ENCODE peak calls at places on chromosomes 3 and 15, in five cellular contexts. One of them, this sample, is unnamed.
A peak's percentile ranks its signal among the peaks of the same experiment; 100 is the strongest.

GRCh38 chr15:45604321-45604720 is 17.1 kb downstream of the BLOC1S6 start:
- DNase-seq in cardiac fibroblast: no peak
- DNase-seq in activated CD8-positive, alpha-beta T cell treated with anti-CD3 and anti-CD28 coated beads for 36 hours: no peak
- DNase-seq in brain microvascular endothelial cell: no peak
- DNase-seq in Peyer's patch: no peak
- DNase-seq in this sample: no peak

GRCh38 chr3:150370129-150370602 is 37.9 kb upstream of the TSC22D2 start:
- DNase-seq in cardiac fibroblast: peak; percentile 96
- DNase-seq in activated CD8-positive, alpha-beta T cell treated with anti-CD3 and anti-CD28 coated beads for 36 hours: no peak
- DNase-seq in brain microvascular endothelial cell: peak; percentile 97
- DNase-seq in Peyer's patch: no peak
- DNase-seq in this sample: no peak

GRCh38 chr3:53796161-53796560 is 50.1 kb downstream of the CHDH start:
- DNase-seq in cardiac fibroblast: no peak
- DNase-seq in activated CD8-positive, alpha-beta T cell treated with anti-CD3 and anti-CD28 coated beads for 36 hours: no peak
- DNase-seq in brain microvascular endothelial cell: no peak
- DNase-seq in Peyer's patch: no peak
- DNase-seq in this sample: no peak

GRCh38 chr15:83379574-83379973 is 67.6 kb upstream of the SH3GL3 start:
- DNase-seq in cardiac fibroblast: no peak
- DNase-seq in activated CD8-positive, alpha-beta T cell treated with anti-CD3 and anti-CD28 coated beads for 36 hours: no peak
- DNase-seq in brain microvascular endothelial cell: no peak
- DNase-seq in Peyer's patch: no peak
- DNase-seq in this sample: no peak

GRCh38 chr15:31327674-31328424 is 1.2 kb downstream of the KLF13 start:
- DNase-seq in cardiac fibroblast: peak; percentile 63
- DNase-seq in activated CD8-positive, alpha-beta T cell treated with anti-CD3 and anti-CD28 coated beads for 36 hours: peak; percentile 61
- DNase-seq in brain microvascular endothelial cell: no peak
- DNase-seq in Peyer's patch: peak; percentile 78
- DNase-seq in this sample: peak; percentile 63

GRCh38 chr3:32759342-32759741 is 58.5 kb upstream of the TRIM71 start:
- DNase-seq in cardiac fibroblast: no peak
- DNase-seq in activated CD8-positive, alpha-beta T cell treated with anti-CD3 and anti-CD28 coated beads for 36 hours: no peak
- DNase-seq in brain microvascular endothelial cell: no peak
- DNase-seq in Peyer's patch: no peak
- DNase-seq in this sample: no peak

GRCh38 chr3:140270329-140270728 is 335.3 kb downstream of the CLSTN2 start:
- DNase-seq in cardiac fibroblast: no peak
- DNase-seq in activated CD8-positive, alpha-beta T cell treated with anti-CD3 and anti-CD28 coated beads for 36 hours: no peak
- DNase-seq in brain microvascular endothelial cell: no peak
- DNase-seq in Peyer's patch: no peak
- DNase-seq in this sample: no peak

GRCh38 chr3:188286087-188286513 is 132.1 kb downstream of the LPP start:
- DNase-seq in cardiac fibroblast: peak; percentile 95
- DNase-seq in activated CD8-positive, alpha-beta T cell treated with anti-CD3 and anti-CD28 coated beads for 36 hours: no peak
- DNase-seq in brain microvascular endothelial cell: peak; percentile 97
- DNase-seq in Peyer's patch: no peak
- DNase-seq in this sample: no peak

GRCh38 chr3:147613710-147614109 is 204.5 kb downstream of the ZIC1 start:
- DNase-seq in cardiac fibroblast: no peak
- DNase-seq in activated CD8-positive, alpha-beta T cell treated with anti-CD3 and anti-CD28 coated beads for 36 hours: no peak
- DNase-seq in brain microvascular endothelial cell: no peak
- DNase-seq in Peyer's patch: no peak
- DNase-seq in this sample: peak; percentile 8

GRCh38 chr3:125353128-125353527 is 22.0 kb downstream of the ZNF148 start:
- DNase-seq in cardiac fibroblast: no peak
- DNase-seq in activated CD8-positive, alpha-beta T cell treated with anti-CD3 and anti-CD28 coated beads for 36 hours: no peak
- DNase-seq in brain microvascular endothelial cell: no peak
- DNase-seq in Peyer's patch: no peak
- DNase-seq in this sample: no peak

GRCh38 chr15:26318689-26319088 is 454.2 kb downstream of the GABRB3 start:
- DNase-seq in cardiac fibroblast: no peak
- DNase-seq in activated CD8-positive, alpha-beta T cell treated with anti-CD3 and anti-CD28 coated beads for 36 hours: no peak
- DNase-seq in brain microvascular endothelial cell: no peak
- DNase-seq in Peyer's patch: no peak
- DNase-seq in this sample: no peak

GRCh38 chr3:183966361-183966791 is 51.3 kb downstream of the ABCC5 start:
- DNase-seq in cardiac fibroblast: no peak
- DNase-seq in activated CD8-positive, alpha-beta T cell treated with anti-CD3 and anti-CD28 coated beads for 36 hours: no peak
- DNase-seq in brain microvascular endothelial cell: no peak
- DNase-seq in Peyer's patch: no peak
- DNase-seq in this sample: no peak

GRCh38 chr3:71708478-71709098 is 16.6 kb downstream of the EIF4E3 start:
- DNase-seq in cardiac fibroblast: no peak
- DNase-seq in activated CD8-positive, alpha-beta T cell treated with anti-CD3 and anti-CD28 coated beads for 36 hours: no peak
- DNase-seq in brain microvascular endothelial cell: no peak
- DNase-seq in Peyer's patch: no peak
- DNase-seq in this sample: no peak

GRCh38 chr15:63969652-63970421 is 76.4 kb downstream of the DAPK2 start:
- DNase-seq in cardiac fibroblast: peak; percentile 14
- DNase-seq in activated CD8-positive, alpha-beta T cell treated with anti-CD3 and anti-CD28 coated beads for 36 hours: no peak
- DNase-seq in brain microvascular endothelial cell: no peak
- DNase-seq in Peyer's patch: no peak
- DNase-seq in this sample: no peak

GRCh38 chr3:50490438-50490970 is 12.9 kb downstream of the CACNA2D2 start:
- DNase-seq in cardiac fibroblast: no peak
- DNase-seq in activated CD8-positive, alpha-beta T cell treated with anti-CD3 and anti-CD28 coated beads for 36 hours: no peak
- DNase-seq in brain microvascular endothelial cell: no peak
- DNase-seq in Peyer's patch: no peak
- DNase-seq in this sample: no peak

GRCh38 chr15:101384276-101384675 is 89.2 kb upstream of the SNRPA1 start:
- DNase-seq in cardiac fibroblast: no peak
- DNase-seq in activated CD8-positive, alpha-beta T cell treated with anti-CD3 and anti-CD28 coated beads for 36 hours: no peak
- DNase-seq in brain microvascular endothelial cell: no peak
- DNase-seq in Peyer's patch: no peak
- DNase-seq in this sample: no peak

GRCh38 chr3:186879776-186880175 is 37.3 kb downstream of the ADIPOQ start:
- DNase-seq in cardiac fibroblast: no peak
- DNase-seq in activated CD8-positive, alpha-beta T cell treated with anti-CD3 and anti-CD28 coated beads for 36 hours: no peak
- DNase-seq in brain microvascular endothelial cell: no peak
- DNase-seq in Peyer's patch: no peak
- DNase-seq in this sample: no peak

GRCh38 chr3:138434875-138435772 is 708 bp downstream of the ESYT3 start:
- DNase-seq in cardiac fibroblast: no peak
- DNase-seq in activated CD8-positive, alpha-beta T cell treated with anti-CD3 and anti-CD28 coated beads for 36 hours: peak; percentile 14
- DNase-seq in brain microvascular endothelial cell: no peak
- DNase-seq in Peyer's patch: no peak
- DNase-seq in this sample: no peak

GRCh38 chr3:112378989-112379692 is 46.2 kb downstream of the CD200 start:
- DNase-seq in cardiac fibroblast: peak; percentile 97
- DNase-seq in activated CD8-positive, alpha-beta T cell treated with anti-CD3 and anti-CD28 coated beads for 36 hours: no peak
- DNase-seq in brain microvascular endothelial cell: peak; percentile 92
- DNase-seq in Peyer's patch: no peak
- DNase-seq in this sample: no peak

GRCh38 chr15:68658641-68659358 is 80.0 kb downstream of the CORO2B start:
- DNase-seq in cardiac fibroblast: no peak
- DNase-seq in activated CD8-positive, alpha-beta T cell treated with anti-CD3 and anti-CD28 coated beads for 36 hours: no peak
- DNase-seq in brain microvascular endothelial cell: no peak
- DNase-seq in Peyer's patch: no peak
- DNase-seq in this sample: no peak

GRCh38 chr3:174710622-174711021 is 148.5 kb upstream of the NAALADL2 start:
- DNase-seq in cardiac fibroblast: peak; percentile 34
- DNase-seq in activated CD8-positive, alpha-beta T cell treated with anti-CD3 and anti-CD28 coated beads for 36 hours: no peak
- DNase-seq in brain microvascular endothelial cell: peak; percentile 1
- DNase-seq in Peyer's patch: no peak
- DNase-seq in this sample: no peak

GRCh38 chr15:63371297-63371918 is 10.2 kb downstream of the CA12 start:
- DNase-seq in cardiac fibroblast: peak; percentile 70
- DNase-seq in activated CD8-positive, alpha-beta T cell treated with anti-CD3 and anti-CD28 coated beads for 36 hours: no peak
- DNase-seq in brain microvascular endothelial cell: peak; percentile 53
- DNase-seq in Peyer's patch: no peak
- DNase-seq in this sample: no peak

GRCh38 chr3:120093923-120094775 is at the start of gene GSK3B:
- DNase-seq in cardiac fibroblast: no peak
- DNase-seq in activated CD8-positive, alpha-beta T cell treated with anti-CD3 and anti-CD28 coated beads for 36 hours: peak; percentile 83
- DNase-seq in brain microvascular endothelial cell: peak; percentile 72
- DNase-seq in Peyer's patch: peak; percentile 99
- DNase-seq in this sample: peak; percentile 55

GRCh38 chr15:90808517-90808939 is 59.9 kb upstream of the FURIN start:
- DNase-seq in cardiac fibroblast: no peak
- DNase-seq in activated CD8-positive, alpha-beta T cell treated with anti-CD3 and anti-CD28 coated beads for 36 hours: no peak
- DNase-seq in brain microvascular endothelial cell: no peak
- DNase-seq in Peyer's patch: no peak
- DNase-seq in this sample: no peak

GRCh38 chr3:50321844-50322385 is 630 bp downstream of the HYAL2 start:
- DNase-seq in cardiac fibroblast: no peak
- DNase-seq in activated CD8-positive, alpha-beta T cell treated with anti-CD3 and anti-CD28 coated beads for 36 hours: no peak
- DNase-seq in brain microvascular endothelial cell: no peak
- DNase-seq in Peyer's patch: no peak
- DNase-seq in this sample: no peak

GRCh38 chr3:44509985-44510360 is 32.5 kb upstream of the ZNF445 start:
- DNase-seq in cardiac fibroblast: peak; percentile 8
- DNase-seq in activated CD8-positive, alpha-beta T cell treated with anti-CD3 and anti-CD28 coated beads for 36 hours: no peak
- DNase-seq in brain microvascular endothelial cell: peak; percentile 2
- DNase-seq in Peyer's patch: peak; percentile 40
- DNase-seq in this sample: peak; percentile 39

GRCh38 chr15:66838671-66839239 is 136.7 kb downstream of the SMAD6 start:
- DNase-seq in cardiac fibroblast: peak; percentile 71
- DNase-seq in activated CD8-positive, alpha-beta T cell treated with anti-CD3 and anti-CD28 coated beads for 36 hours: no peak
- DNase-seq in brain microvascular endothelial cell: peak; percentile 51
- DNase-seq in Peyer's patch: no peak
- DNase-seq in this sample: no peak
- TF ChIP-seq CTCF in cardiac fibroblast: peak; percentile 81
- TF ChIP-seq CTCF in activated CD8-positive, alpha-beta T cell treated with anti-CD3 and anti-CD28 coated beads for 36 hours: peak; percentile 44
- TF ChIP-seq CTCF in brain microvascular endothelial cell: peak; percentile 80
- TF ChIP-seq CTCF in Peyer's patch: peak; percentile 35
- TF ChIP-seq CTCF in this sample: no peak

GRCh38 chr3:47162695-47163022 is 1.3 kb downstream of the SETD2 start:
- DNase-seq in cardiac fibroblast: no peak
- DNase-seq in activated CD8-positive, alpha-beta T cell treated with anti-CD3 and anti-CD28 coated beads for 36 hours: no peak
- DNase-seq in brain microvascular endothelial cell: peak; percentile 13
- DNase-seq in Peyer's patch: no peak
- DNase-seq in this sample: no peak

GRCh38 chr3:47161983-47162694 is 1.8 kb downstream of the SETD2 start:
- DNase-seq in cardiac fibroblast: no peak
- DNase-seq in activated CD8-positive, alpha-beta T cell treated with anti-CD3 and anti-CD28 coated beads for 36 hours: no peak
- DNase-seq in brain microvascular endothelial cell: no peak
- DNase-seq in Peyer's patch: no peak
- DNase-seq in this sample: peak; percentile 23

GRCh38 chr3:47163023-47163989 is 607 bp downstream of the SETD2 start:
- DNase-seq in cardiac fibroblast: peak; percentile 37
- DNase-seq in activated CD8-positive, alpha-beta T cell treated with anti-CD3 and anti-CD28 coated beads for 36 hours: peak; percentile 65
- DNase-seq in brain microvascular endothelial cell: peak; percentile 9
- DNase-seq in Peyer's patch: peak; percentile 45
- DNase-seq in this sample: peak; percentile 52

GRCh38 chr3:47159820-47160219 is 4.1 kb downstream of the SETD2 start:
- DNase-seq in cardiac fibroblast: no peak
- DNase-seq in activated CD8-positive, alpha-beta T cell treated with anti-CD3 and anti-CD28 coated beads for 36 hours: no peak
- DNase-seq in brain microvascular endothelial cell: no peak
- DNase-seq in Peyer's patch: no peak
- DNase-seq in this sample: no peak

GRCh38 chr3:47163990-47164848 is at the start of gene SETD2:
- DNase-seq in cardiac fibroblast: peak; percentile 95
- DNase-seq in activated CD8-positive, alpha-beta T cell treated with anti-CD3 and anti-CD28 coated beads for 36 hours: peak; percentile 92
- DNase-seq in brain microvascular endothelial cell: peak; percentile 80
- DNase-seq in Peyer's patch: peak; percentile 88
- DNase-seq in this sample: peak; percentile 93
- TF ChIP-seq CTCF in cardiac fibroblast: peak; percentile 16
- TF ChIP-seq CTCF in activated CD8-positive, alpha-beta T cell treated with anti-CD3 and anti-CD28 coated beads for 36 hours: peak; percentile 51
- TF ChIP-seq CTCF in brain microvascular endothelial cell: peak; percentile 38
- TF ChIP-seq CTCF in Peyer's patch: peak; percentile 35
- TF ChIP-seq CTCF in this sample: peak; percentile 85

GRCh38 chr15:66027268-66027806 is 158.0 kb downstream of the RAB11A start:
- DNase-seq in cardiac fibroblast: no peak
- DNase-seq in activated CD8-positive, alpha-beta T cell treated with anti-CD3 and anti-CD28 coated beads for 36 hours: peak; percentile 3
- DNase-seq in brain microvascular endothelial cell: no peak
- DNase-seq in Peyer's patch: no peak
- DNase-seq in this sample: no peak

GRCh38 chr15:66024998-66025397 is 155.7 kb downstream of the RAB11A start:
- DNase-seq in cardiac fibroblast: peak; percentile 12
- DNase-seq in activated CD8-positive, alpha-beta T cell treated with anti-CD3 and anti-CD28 coated beads for 36 hours: no peak
- DNase-seq in brain microvascular endothelial cell: no peak
- DNase-seq in Peyer's patch: no peak
- DNase-seq in this sample: no peak

GRCh38 chr15:66024116-66024515 is 154.8 kb downstream of the RAB11A start:
- DNase-seq in cardiac fibroblast: no peak
- DNase-seq in activated CD8-positive, alpha-beta T cell treated with anti-CD3 and anti-CD28 coated beads for 36 hours: no peak
- DNase-seq in brain microvascular endothelial cell: no peak
- DNase-seq in Peyer's patch: no peak
- DNase-seq in this sample: no peak

GRCh38 chr15:66023322-66023972 is 154.2 kb downstream of the RAB11A start:
- DNase-seq in cardiac fibroblast: no peak
- DNase-seq in activated CD8-positive, alpha-beta T cell treated with anti-CD3 and anti-CD28 coated beads for 36 hours: no peak
- DNase-seq in brain microvascular endothelial cell: no peak
- DNase-seq in Peyer's patch: no peak
- DNase-seq in this sample: no peak

GRCh38 chr15:66025972-66026371 is 156.7 kb downstream of the RAB11A start:
- DNase-seq in cardiac fibroblast: no peak
- DNase-seq in activated CD8-positive, alpha-beta T cell treated with anti-CD3 and anti-CD28 coated beads for 36 hours: no peak
- DNase-seq in brain microvascular endothelial cell: no peak
- DNase-seq in Peyer's patch: no peak
- DNase-seq in this sample: no peak
- TF ChIP-seq CTCF in cardiac fibroblast: no peak
- TF ChIP-seq CTCF in activated CD8-positive, alpha-beta T cell treated with anti-CD3 and anti-CD28 coated beads for 36 hours: no peak
- TF ChIP-seq CTCF in brain microvascular endothelial cell: no peak
- TF ChIP-seq CTCF in Peyer's patch: no peak
- TF ChIP-seq CTCF in this sample: no peak

GRCh38 chr3:81170298-81170697 is 591.1 kb downstream of the GBE1 start:
- DNase-seq in cardiac fibroblast: no peak
- DNase-seq in activated CD8-positive, alpha-beta T cell treated with anti-CD3 and anti-CD28 coated beads for 36 hours: no peak
- DNase-seq in brain microvascular endothelial cell: no peak
- DNase-seq in Peyer's patch: no peak
- DNase-seq in this sample: no peak

GRCh38 chr3:81173514-81173913 is 587.9 kb downstream of the GBE1 start:
- DNase-seq in cardiac fibroblast: peak; percentile 1
- DNase-seq in activated CD8-positive, alpha-beta T cell treated with anti-CD3 and anti-CD28 coated beads for 36 hours: no peak
- DNase-seq in brain microvascular endothelial cell: peak; percentile 3
- DNase-seq in Peyer's patch: no peak
- DNase-seq in this sample: no peak
- TF ChIP-seq CTCF in cardiac fibroblast: peak; percentile 27
- TF ChIP-seq CTCF in activated CD8-positive, alpha-beta T cell treated with anti-CD3 and anti-CD28 coated beads for 36 hours: no peak
- TF ChIP-seq CTCF in brain microvascular endothelial cell: peak; percentile 30
- TF ChIP-seq CTCF in Peyer's patch: no peak
- TF ChIP-seq CTCF in this sample: peak; percentile 27

DNA sequence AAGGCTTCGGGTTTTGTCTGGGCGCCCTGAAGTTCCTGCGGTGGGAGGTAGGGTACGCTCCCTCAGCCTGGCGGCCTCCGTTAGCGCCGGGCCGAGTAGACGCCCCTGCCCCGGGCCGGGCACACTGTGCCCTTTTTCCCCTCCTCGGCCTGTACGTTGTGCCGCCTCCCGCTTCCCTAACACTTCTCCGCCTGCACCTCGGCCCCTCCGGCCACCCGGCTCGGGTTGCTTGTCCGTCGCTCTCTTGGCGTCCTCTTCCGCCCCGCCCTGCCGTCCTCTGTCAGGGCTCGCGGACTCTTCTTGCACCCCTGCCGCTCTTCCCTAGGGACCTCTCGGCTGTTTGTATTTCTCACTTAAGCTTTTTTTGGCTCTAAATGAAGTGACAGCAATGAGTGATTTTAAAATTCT is 384 bp downstream of the KNL1 start:
- DNase-seq in cardiac fibroblast: peak; percentile 46
- DNase-seq in activated CD8-positive, alpha-beta T cell treated with anti-CD3 and anti-CD28 coated beads for 36 hours: no peak
- DNase-seq in brain microvascular endothelial cell: peak; percentile 42
- DNase-seq in Peyer's patch: peak; percentile 32
- DNase-seq in this sample: peak; percentile 71
- TF ChIP-seq CTCF in cardiac fibroblast: peak; percentile 45
- TF ChIP-seq CTCF in activated CD8-positive, alpha-beta T cell treated with anti-CD3 and anti-CD28 coated beads for 36 hours: peak; percentile 23
- TF ChIP-seq CTCF in brain microvascular endothelial cell: peak; percentile 48
- TF ChIP-seq CTCF in Peyer's patch: no peak
- TF ChIP-seq CTCF in this sample: peak; percentile 2

This sample was measured in GM10248.